ENCODE peak calls at places on chromosome 11, in four cellular contexts. I is A549; X is CD8-positive, alpha-beta T cell; V is transverse colon. P is an unnamed sample. For H3K4me1, the result is how much of the 10 kb centered on the place peaks cover.

GRCh38 chr11:20008190-20008801 is 152.0 kb downstream of the DBX1 start:
- DNase-seq in I (no peak), X (no peak), V (no peak), P (no peak)

GRCh38 chr11:130786987-130787688 is 129.1 kb downstream of the SNX19 start:
- DNase-seq in I (no peak), X (no peak), V (no peak), P (no peak)

GRCh38 chr11:67694875-67695555 is 20.6 kb upstream of the ALDH3B2 start:
- DNase-seq in I (no peak), X (no peak), V (no peak), P (no peak)

GRCh38 chr11:27532652-27533325 is 26.2 kb upstream of the LIN7C start:
- DNase-seq in I (no peak), X (no peak), V (no peak), P (no peak)

GRCh38 chr11:24935059-24935458 is 438.2 kb downstream of the LUZP2 start:
- DNase-seq in I (no peak), X (no peak), V (no peak), P (no peak)

GRCh38 chr11:133040289-133040893 is 491.9 kb downstream of the OPCML start:
- DNase-seq in I (no peak), X (no peak), V (no peak), P (no peak)

GRCh38 chr11:92859290-92859689 is 110.2 kb upstream of the MTNR1B start:
- DNase-seq in I (no peak), X (no peak), V (no peak), P (no peak)

GRCh38 chr11:12808519-12808918 is 134.3 kb downstream of the TEAD1 start:
- DNase-seq in I (no peak), X (no peak), V (no peak), P (no peak)

GRCh38 chr11:47592276-47592675 is 1.9 kb downstream of the C1QTNF4 start:
- DNase-seq in I (no peak), X (no peak), V (no peak), P (no peak)

GRCh38 chr11:7696424-7696823 is 9.9 kb downstream of the OVCH2 start:
- DNase-seq in I (no peak), X (no peak), V (no peak), P (no peak)

GRCh38 chr11:121250843-121251242 is 41.7 kb upstream of the SC5D start:
- DNase-seq in I (no peak), X (no peak), V (no peak), P (no peak)

GRCh38 chr11:128523616-128524015 is 63.7 kb downstream of the ETS1 start:
- DNase-seq in I (no peak), X (no peak), V (no peak), P (no peak)

GRCh38 chr11:69683764-69684333 is 8.7 kb upstream of the LTO1 start:
- DNase-seq in I (no peak), X (no peak), V (peak), P (no peak)
- H3K4me1 ChIP-seq in I (under half), X (under half), V (under half), P (under half)

DNA sequence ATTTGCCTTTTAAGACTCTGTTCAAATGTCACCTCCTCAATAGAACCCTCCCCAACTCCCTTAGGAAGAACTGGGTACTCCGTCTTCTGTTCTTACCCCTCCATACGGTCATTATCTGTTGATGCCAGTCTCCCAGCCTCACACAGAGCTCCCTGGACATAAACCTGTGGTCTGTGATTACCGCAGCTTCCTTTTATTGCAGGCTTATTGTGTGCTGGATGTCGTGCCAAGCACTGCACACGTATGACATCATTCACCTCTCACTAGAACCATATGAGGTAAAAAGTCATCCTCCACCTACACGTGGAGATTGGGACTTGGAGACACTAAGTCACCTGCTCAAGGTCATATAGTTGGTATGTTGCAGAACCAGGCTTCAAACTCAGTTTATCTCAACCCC is 15.3 kb downstream of the PTPN5 start:
- DNase-seq in I (no peak), X (no peak), V (no peak), P (no peak)
- TF ChIP-seq CTCF in I (no peak), X (no peak), V (no peak), P (no peak)

GRCh38 chr11:73414977-73415492 is 38.8 kb downstream of the RELT start:
- DNase-seq in I (no peak), X (no peak), V (no peak), P (no peak)
- H3K27ac ChIP-seq in I (no peak), X (peak), V (peak), P (peak)

DNA sequence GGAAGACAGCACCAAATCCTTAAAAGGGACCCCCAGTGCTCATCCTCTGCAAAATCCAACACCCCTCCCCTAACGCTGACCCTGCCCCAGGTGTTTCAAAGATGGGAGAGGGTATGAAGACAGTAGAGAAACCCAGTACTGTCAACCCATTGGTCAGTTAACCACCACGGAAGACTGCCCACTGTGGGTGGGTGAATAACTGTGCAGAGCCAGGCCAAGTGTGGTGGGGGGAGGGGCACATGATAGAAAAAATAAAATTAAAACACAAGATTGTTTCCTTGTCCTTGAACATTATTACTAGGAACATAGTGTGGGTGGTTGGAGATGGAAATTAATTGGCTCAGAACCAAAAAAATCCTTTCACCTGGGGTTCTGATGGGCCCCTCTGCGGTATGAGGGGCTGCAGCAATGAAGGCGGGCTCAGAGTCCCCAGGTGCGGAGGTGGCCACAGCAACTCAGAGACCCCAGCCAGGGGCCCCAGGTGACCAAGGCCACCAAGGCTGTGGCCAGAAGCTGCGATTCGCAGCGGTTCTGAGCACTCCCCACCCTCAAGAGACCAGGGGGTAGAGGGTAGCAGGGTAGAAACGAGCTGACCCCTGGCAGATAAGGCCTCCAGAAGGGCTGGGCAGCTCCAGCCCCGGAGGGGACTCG is 1.1 kb downstream of the TNKS1BP1 start:
- DNase-seq in I (peak), X (no peak), V (no peak), P (no peak)
- H3K4me1 ChIP-seq in I (under half), X (under half), V (half or more), P (under half)

GRCh38 chr11:34366522-34366921 is 8.7 kb upstream of the ABTB2 start:
- DNase-seq in I (no peak), X (no peak), V (peak), P (no peak)
- TF ChIP-seq CTCF in I (peak), X (no peak), V (peak), P (no peak)

P was measured in lung.